ENCODE peak calls at places on chromosomes 12 and 14, in six cellular contexts. F is stimulated activated CD4-positive, alpha-beta T cell treated with anti-CD3 and anti-CD28 coated beads, Interleukin-15, amount 100 ng/mL, for 1 hour; V is Ammon's horn; J is effector memory CD8-positive, alpha-beta T cell; N is heart right ventricle; U is T follicular helper cell. Z is an unnamed sample.

GRCh38 chr12:57133013-57133569 is 4.8 kb downstream of the LRP1 start:
- DNase-seq in F (no peak), V (no peak), J (no peak), N (no peak), U (no peak), Z (no peak)

GRCh38 chr14:29092121-29092520 is 325.5 kb downstream of the FOXG1 start:
- DNase-seq in F (no peak), V (no peak), J (no peak), N (no peak), U (no peak), Z (no peak)

GRCh38 chr12:127401005-127401404 is 866.0 kb upstream of the TMEM132C start:
- DNase-seq in F (no peak), V (no peak), J (no peak), N (no peak), U (no peak), Z (no peak)

GRCh38 chr14:65594882-65595237 is 182.3 kb downstream of the FUT8 start:
- DNase-seq in F (no peak), V (no peak), J (no peak), N (no peak), U (no peak), Z (no peak)

GRCh38 chr12:124387510-124387855 is 92.6 kb downstream of the RFLNA start:
- DNase-seq in F (no peak), V (no peak), J (no peak), N (peak; percentile 63), U (no peak), Z (peak; percentile 86)

GRCh38 chr12:121175383-121176119 is 34.4 kb upstream of the P2RX4 start:
- DNase-seq in F (no peak), V (peak; percentile 77), J (no peak), N (no peak), U (no peak), Z (no peak)

GRCh38 chr12:49027846-49028245 is 9.3 kb upstream of the PRKAG1 start:
- DNase-seq in F (no peak), V (no peak), J (no peak), N (no peak), U (no peak), Z (no peak)

GRCh38 chr14:73943083-73943482 is 6.8 kb downstream of the FAM161B start:
- DNase-seq in F (no peak), V (peak; percentile 42), J (no peak), N (no peak), U (no peak), Z (no peak)

GRCh38 chr14:30389134-30389900 is 169.6 kb upstream of the G2E3 start:
- DNase-seq in F (no peak), V (peak; percentile 85), J (no peak), N (peak; percentile 10), U (no peak), Z (no peak)

GRCh38 chr12:18683603-18684002 is 54.2 kb downstream of the PLCZ1 start:
- DNase-seq in F (no peak), V (no peak), J (no peak), N (no peak), U (no peak), Z (no peak)

GRCh38 chr14:20413785-20414117 is 450 bp upstream of the TEP1 start:
- DNase-seq in F (no peak), V (peak; percentile 49), J (peak; percentile 12), N (no peak), U (no peak), Z (no peak)

GRCh38 chr14:64628940-64629403 is 75.3 kb upstream of the PLEKHG3 start:
- DNase-seq in F (no peak), V (peak; percentile 83), J (no peak), N (no peak), U (no peak), Z (no peak)

GRCh38 chr14:64645220-64645891 is 58.9 kb upstream of the PLEKHG3 start:
- DNase-seq in F (no peak), V (peak; percentile 47), J (no peak), N (peak; percentile 43), U (no peak), Z (no peak)

GRCh38 chr14:31568671-31569070 is 7.5 kb downstream of the NUBPL start:
- DNase-seq in F (no peak), V (no peak), J (no peak), N (no peak), U (no peak), Z (no peak)

GRCh38 chr14:49972840-49973239 is 80.0 kb downstream of the ARF6 start:
- DNase-seq in F (no peak), V (no peak), J (no peak), N (no peak), U (no peak), Z (no peak)

GRCh38 chr12:57534250-57534649 is 11.6 kb downstream of the MBD6 start:
- DNase-seq in F (no peak), V (no peak), J (no peak), N (no peak), U (no peak), Z (no peak)

GRCh38 chr12:32702470-32702869 is 23.4 kb downstream of the DNM1L start:
- DNase-seq in F (no peak), V (no peak), J (no peak), N (no peak), U (no peak), Z (no peak)

GRCh38 chr12:43676183-43676813 is 82.3 kb downstream of the PUS7L start:
- DNase-seq in F (no peak), V (no peak), J (no peak), N (no peak), U (no peak), Z (no peak)

GRCh38 chr12:25594376-25594775 is 41.3 kb upstream of the LMNTD1 start:
- DNase-seq in F (no peak), V (no peak), J (no peak), N (no peak), U (no peak), Z (no peak)

GRCh38 chr14:103542545-103543088 is 13.6 kb downstream of the TRMT61A start:
- DNase-seq in F (no peak), V (peak; percentile 95), J (no peak), N (peak; percentile 50), U (no peak), Z (peak; percentile 71)

GRCh38 chr14:73833530-73834257 is 17.9 kb upstream of the PTGR2 start:
- DNase-seq in F (no peak), V (peak; percentile 34), J (no peak), N (peak; percentile 46), U (no peak), Z (peak; percentile 36)

GRCh38 chr12:6333566-6333965 is 8.3 kb downstream of the TNFRSF1A start:
- DNase-seq in F (no peak), V (no peak), J (peak; percentile 29), N (no peak), U (no peak), Z (no peak)

GRCh38 chr12:62732861-62733427 is 202.0 kb downstream of the PPM1H start:
- DNase-seq in F (no peak), V (no peak), J (no peak), N (no peak), U (no peak), Z (no peak)

GRCh38 chr14:65478596-65478995 is 66.1 kb downstream of the FUT8 start:
- DNase-seq in F (no peak), V (peak; percentile 8), J (no peak), N (no peak), U (no peak), Z (no peak)

GRCh38 chr14:77306406-77307098 is 14.1 kb downstream of the POMT2 start:
- DNase-seq in F (no peak), V (peak; percentile 91), J (no peak), N (no peak), U (no peak), Z (no peak)

GRCh38 chr14:69993326-69993725 is 114.1 kb downstream of the SMOC1 start:
- DNase-seq in F (no peak), V (no peak), J (no peak), N (no peak), U (no peak), Z (no peak)

GRCh38 chr12:124754949-124755800 is 108.5 kb downstream of the SCARB1 start:
- DNase-seq in F (no peak), V (peak; percentile 97), J (peak; percentile 44), N (peak; percentile 87), U (no peak), Z (peak; percentile 86)

GRCh38 chr12:106106892-106107291 is 31.9 kb downstream of the NUAK1 start:
- DNase-seq in F (no peak), V (no peak), J (no peak), N (no peak), U (no peak), Z (no peak)

GRCh38 chr14:104143071-104143470 is 4.7 kb downstream of the KIF26A start:
- DNase-seq in F (no peak), V (no peak), J (no peak), N (no peak), U (no peak), Z (no peak)